ENCODE peak calls at places on chromosomes 13 and 19, in seven cellular contexts. R is mucosa of descending colon, I is HCT116, C is lower lobe of right lung, A is lung, V is psoas muscle, J is heart right ventricle. N is an unnamed sample.
A peak's percentile ranks its signal among the peaks of the same experiment; 100 is the strongest.

GRCh38 chr13:29022968-29023367 is 202.8 kb downstream of the MTUS2 start:
- ATAC-seq in R (no peak), I (no peak), C (no peak), A (no peak), V (no peak), J (no peak), N (no peak)

GRCh38 chr13:96338030-96338429 is 248.1 kb downstream of the HS6ST3 start:
- ATAC-seq in R (no peak), I (no peak), C (no peak), A (no peak), V (no peak), J (no peak), N (no peak)

GRCh38 chr19:34230833-34231232 is 23.5 kb upstream of the GARRE1 start:
- ATAC-seq in R (no peak), I (no peak), C (no peak), A (no peak), V (no peak), J (no peak), N (no peak)

GRCh38 chr13:96294930-96295657 is 205.2 kb downstream of the HS6ST3 start:
- ATAC-seq in R (no peak), I (no peak), C (no peak), A (no peak), V (no peak), J (no peak), N (no peak)

GRCh38 chr19:1862424-1863307 is 713 bp downstream of the KLF16 start:
- ATAC-seq in R (peak; percentile 4), I (peak; percentile 10), C (no peak), A (no peak), V (no peak), J (no peak), N (no peak)

GRCh38 chr13:79423801-79424642 is 18.0 kb upstream of the RBM26 start:
- ATAC-seq in R (peak; percentile 69), I (peak; percentile 61), C (peak; percentile 77), A (peak; percentile 53), V (peak; percentile 70), J (peak; percentile 58), N (no peak)

GRCh38 chr13:29465741-29466293 is 129.7 kb downstream of the SLC7A1 start:
- ATAC-seq in R (no peak), I (peak; percentile 38), C (no peak), A (no peak), V (peak; percentile 33), J (peak; percentile 57), N (peak; percentile 44)

GRCh38 chr19:2016041-2016807 is 710 bp upstream of the BTBD2 start:
- ATAC-seq in R (peak; percentile 88), I (peak; percentile 79), C (peak; percentile 82), A (peak; percentile 70), V (peak; percentile 87), J (peak; percentile 86), N (peak; percentile 91)

GRCh38 chr19:56120002-56120370 is 1.1 kb downstream of the ZNF787 start:
- ATAC-seq in R (no peak), I (no peak), C (no peak), A (no peak), V (no peak), J (no peak), N (no peak)

GRCh38 chr13:79194272-79194671 is 211.8 kb downstream of the RBM26 start:
- ATAC-seq in R (peak; percentile 58), I (no peak), C (no peak), A (no peak), V (no peak), J (no peak), N (no peak)

GRCh38 chr13:36428083-36428482 is 4.2 kb upstream of the CCNA1 start:
- ATAC-seq in R (no peak), I (no peak), C (no peak), A (no peak), V (no peak), J (no peak), N (no peak)

DNA sequence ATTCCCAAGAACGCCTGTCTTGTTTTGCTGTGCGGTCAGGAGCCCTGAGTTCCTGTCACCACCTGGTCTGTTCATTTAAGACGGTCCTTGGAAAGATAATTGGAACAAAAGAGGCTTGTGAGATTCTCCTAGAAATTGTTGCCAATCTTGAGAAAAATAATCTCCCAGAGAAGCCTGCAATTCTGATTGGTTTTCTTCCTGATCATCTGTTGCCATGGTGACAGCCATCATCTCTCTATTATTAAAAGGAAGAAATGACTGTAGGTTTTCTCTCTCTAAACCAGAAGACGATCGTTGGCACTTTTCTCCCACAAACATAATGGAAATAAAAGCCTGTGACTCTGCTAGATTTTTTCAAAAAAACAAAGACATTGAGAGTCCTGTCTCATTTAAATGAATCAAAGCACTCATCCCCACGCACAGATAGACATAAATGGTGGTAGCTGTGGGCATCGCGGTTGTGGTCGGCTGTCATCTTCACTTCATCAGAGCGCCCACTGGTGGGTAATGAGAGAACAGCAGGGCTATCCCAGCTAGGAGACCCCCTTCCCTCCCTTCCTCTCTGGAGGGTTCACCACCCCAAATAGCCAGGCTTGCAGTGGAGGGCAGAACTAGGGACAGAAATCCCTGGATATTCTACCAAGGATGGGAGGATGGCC is 21.7 kb upstream of the CALM3 start:
- ATAC-seq in R (no peak), I (peak; percentile 88), C (no peak), A (no peak), V (no peak), J (no peak), N (no peak)
- TF ChIP-seq CTCF in R (no peak), I (peak; percentile 27), C (peak; percentile 39), A (no peak), V (peak; percentile 20), J (no peak), N (no peak)

DNA sequence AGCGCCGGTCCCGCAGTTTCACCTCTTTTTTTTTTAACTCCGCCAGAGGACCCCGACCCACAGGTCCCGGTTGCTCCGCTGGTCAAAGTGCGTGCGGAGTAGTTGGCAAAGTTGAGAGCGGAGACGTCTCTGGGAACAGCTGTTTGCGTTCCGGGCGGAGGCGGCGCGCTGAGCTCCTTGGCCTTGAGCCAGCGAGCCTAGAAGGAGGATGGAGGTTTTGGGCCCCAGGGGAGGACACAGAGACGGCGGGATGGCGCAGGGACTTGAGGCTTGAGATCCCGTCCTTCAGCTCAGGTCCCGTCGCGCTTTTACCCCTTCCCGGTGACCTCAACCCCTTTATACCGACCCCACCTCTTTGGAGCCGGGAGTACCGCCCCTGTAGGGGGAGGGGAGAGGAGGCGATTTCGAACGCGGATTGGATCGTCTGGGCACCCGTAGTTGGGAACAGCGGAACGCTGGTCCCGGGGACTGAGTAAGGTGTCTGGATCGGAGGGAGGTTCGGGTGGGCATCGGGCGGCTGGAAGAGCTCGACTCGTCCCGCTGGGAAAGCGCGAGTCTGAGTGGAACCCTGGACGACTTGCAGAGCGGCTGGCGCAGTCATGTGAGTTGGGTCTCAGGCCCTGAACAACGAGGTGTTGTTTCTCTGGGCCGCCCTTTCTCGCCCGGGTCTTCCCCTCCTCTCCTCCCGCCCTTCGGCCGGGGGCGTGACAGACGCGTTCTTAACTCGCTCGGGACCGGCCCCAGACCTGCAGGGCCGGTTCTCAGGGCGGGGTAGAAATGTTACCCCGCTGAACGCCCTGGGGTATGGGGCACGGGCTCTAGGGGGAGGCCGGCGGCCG is at the start of gene WBP4:
- ATAC-seq in R (peak; percentile 83), I (peak; percentile 76), C (peak; percentile 88), A (peak; percentile 86), V (peak; percentile 81), J (peak; percentile 87), N (peak; percentile 86)
- H3K4me1 ChIP-seq in R (peaks cover 51% of the 10 kb centered on the region), I (peaks cover 49% of the 10 kb centered on the region), C (peaks cover 65% of the 10 kb centered on the region), A (peaks cover 7% of the 10 kb centered on the region), V (peaks cover 64% of the 10 kb centered on the region), J (peaks cover 42% of the 10 kb centered on the region), N (peaks cover 18% of the 10 kb centered on the region)

DNA sequence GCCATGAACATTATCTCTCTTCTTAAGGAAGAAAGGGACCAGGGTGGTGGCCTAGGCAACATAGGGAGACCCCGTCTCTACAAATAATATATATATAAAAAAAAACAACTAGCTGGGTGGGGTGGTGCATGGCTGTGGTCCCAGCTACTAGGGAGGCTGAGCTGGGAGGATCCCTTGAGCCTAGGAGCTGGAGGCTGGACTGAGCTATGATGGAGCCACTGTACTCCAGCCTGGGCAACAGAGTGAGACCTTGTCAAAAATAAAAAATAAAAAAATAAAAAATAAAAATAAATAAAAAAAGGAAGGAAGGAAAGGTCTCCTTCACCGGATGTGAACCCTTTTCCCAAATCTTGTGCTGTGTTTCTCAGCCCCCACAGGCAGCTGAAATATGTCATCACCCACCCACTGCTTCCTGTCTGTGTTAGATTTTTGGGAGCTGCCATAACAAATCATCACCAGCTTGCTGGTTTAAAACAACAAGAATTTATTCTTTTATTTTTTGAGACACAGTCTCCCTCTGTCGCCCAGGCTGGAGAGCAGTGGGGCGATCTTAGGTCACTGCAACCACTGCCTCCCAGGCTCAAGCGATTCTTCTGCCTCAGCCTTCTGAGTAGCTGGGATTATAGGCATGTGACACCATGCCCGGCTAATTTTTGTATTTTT is 9.5 kb upstream of the TSPAN16 start:
- ATAC-seq in R (no peak), I (no peak), C (peak; percentile 64), A (no peak), V (peak; percentile 33), J (peak; percentile 88), N (peak; percentile 28)
- TF ChIP-seq CTCF in R (no peak), I (no peak), C (peak; percentile 47), A (peak; percentile 29), V (peak; percentile 24), J (no peak), N (no peak)

DNA sequence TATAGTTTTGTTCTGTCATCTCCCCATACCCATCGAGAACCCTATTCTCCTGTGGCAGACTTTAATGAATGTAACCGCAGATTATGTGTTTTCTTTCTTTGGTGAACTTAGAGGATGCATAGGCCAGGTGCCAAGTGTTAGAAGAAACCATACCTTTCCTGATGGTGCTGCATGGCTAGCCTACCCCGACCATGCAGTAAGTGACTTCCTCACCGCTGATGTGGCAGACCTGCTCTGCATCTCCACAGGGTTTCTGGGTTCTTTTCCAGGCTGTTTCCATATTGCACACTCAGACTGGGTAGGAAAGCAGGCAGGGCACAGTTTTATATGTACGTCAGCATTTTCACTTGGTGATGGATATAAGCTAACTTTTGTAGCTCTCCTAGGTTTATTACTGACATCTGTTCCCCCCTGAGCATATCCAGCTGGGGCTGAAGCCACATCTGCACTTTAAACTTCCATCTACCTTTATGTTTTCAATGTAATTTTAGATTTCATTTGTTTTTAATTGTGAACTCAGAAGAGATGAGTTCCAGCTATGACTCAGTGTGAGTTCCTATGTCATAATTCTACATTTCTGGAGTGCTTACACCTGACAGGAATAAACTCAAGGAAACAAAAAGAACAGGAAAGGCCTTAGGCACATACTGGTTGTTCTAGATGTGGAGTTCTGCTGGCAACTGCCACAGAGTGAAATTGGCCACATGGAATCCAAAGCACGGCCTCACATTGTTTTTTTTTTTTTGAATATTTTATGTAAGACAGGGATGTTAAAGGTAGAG is 42.4 kb downstream of the LRCH1 start:
- ATAC-seq in R (peak; percentile 67), I (no peak), C (peak; percentile 65), A (peak; percentile 58), V (no peak), J (no peak), N (peak; percentile 89)
- H3K4me1 ChIP-seq in R (peaks cover 13% of the 10 kb centered on the region), I (peaks cover 8% of the 10 kb centered on the region), C (peaks cover 81% of the 10 kb centered on the region), A (peaks cover 12% of the 10 kb centered on the region), V (peaks cover 29% of the 10 kb centered on the region), J (peaks cover 33% of the 10 kb centered on the region), N (peaks cover 28% of the 10 kb centered on the region)

GRCh38 chr19:58516964-58517833 is 2.4 kb downstream of the ZBTB45 start:
- ATAC-seq in R (no peak), I (no peak), C (no peak), A (no peak), V (no peak), J (no peak), N (no peak)
- TF ChIP-seq CTCF in R (no peak), I (no peak), C (no peak), A (no peak), V (no peak), J (no peak), N (no peak)

DNA sequence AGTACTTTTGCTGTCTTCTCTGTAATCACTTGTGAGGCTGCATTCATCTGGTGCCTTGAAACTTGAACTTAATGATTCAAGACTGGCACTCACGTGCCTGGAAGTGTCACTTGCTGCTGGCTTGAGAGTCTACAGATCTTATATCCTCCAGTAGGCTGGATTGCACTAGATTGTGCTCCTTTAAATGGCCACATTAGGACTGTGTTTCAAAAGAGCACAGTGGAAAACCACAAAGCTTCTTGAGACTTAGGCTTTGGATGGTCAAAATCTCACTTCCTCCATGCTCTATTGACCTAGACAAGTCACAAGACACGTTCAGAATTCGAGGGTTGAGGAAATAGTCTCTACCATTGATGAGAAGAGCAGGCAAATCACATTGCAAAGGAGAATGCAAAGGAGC is 1278.8 kb upstream of the MIR17HG start:
- ATAC-seq in R (no peak), I (no peak), C (no peak), A (no peak), V (no peak), J (no peak), N (no peak)
- H3K4me1 ChIP-seq in R (no peaks in the 10 kb centered on the region), I (no peaks in the 10 kb centered on the region), C (no peaks in the 10 kb centered on the region), A (no peaks in the 10 kb centered on the region), V (no peaks in the 10 kb centered on the region), J (no peaks in the 10 kb centered on the region), N (no peaks in the 10 kb centered on the region)

N was measured in gastroesophageal sphincter.